ENCODE peak calls at places on chromosome 18, in ten cellular contexts. W is Peyer's patch; J is MM.1S; V is mucosa of descending colon; E is cardiac muscle cell; Q is endothelial cell of umbilical vein; L is heart right ventricle; R is GM23338; X is bronchial epithelial cell; D is effector memory CD4-positive, alpha-beta T cell. C is an unnamed sample.

GRCh38 chr18:75406491-75407445 is 20.7 kb downstream of the SMIM21 start:
- DNase-seq in Q (no peak), D (no peak), E (no peak), L (no peak), R (no peak), W (no peak), V (no peak), J (no peak), X (no peak), C (no peak)

GRCh38 chr18:35616074-35616473 is 34.5 kb downstream of the GALNT1 start:
- DNase-seq in W (no peak), X (peak; percentile 89), Q (no peak), D (no peak), J (no peak), R (no peak), L (no peak), E (no peak), V (no peak), C (no peak)

GRCh38 chr18:13455470-13455869 is 236.9 kb downstream of the LDLRAD4 start:
- DNase-seq in Q (no peak), E (no peak), R (no peak), V (no peak), X (no peak), J (no peak), W (no peak), D (no peak), L (no peak), C (no peak)

GRCh38 chr18:59270689-59271257 is 2.5 kb downstream of the RAX start:
- DNase-seq in X (no peak), L (no peak), J (no peak), E (no peak), R (peak; percentile 17), V (no peak), W (no peak), Q (no peak), D (no peak), C (no peak)

GRCh38 chr18:5463836-5464235 is 80.0 kb downstream of the EPB41L3 start:
- DNase-seq in W (no peak), X (no peak), Q (peak; percentile 55), L (no peak), V (no peak), E (no peak), R (no peak), D (no peak), J (no peak), C (no peak)

GRCh38 chr18:6624271-6624670 is 105.2 kb upstream of the ARHGAP28 start:
- DNase-seq in R (no peak), X (peak; percentile 71), D (no peak), V (no peak), E (no peak), Q (peak; percentile 63), W (no peak), L (no peak), J (no peak), C (no peak)

GRCh38 chr18:11994708-11995444 is 13.6 kb downstream of the IMPA2 start:
- DNase-seq in W (no peak), R (peak; percentile 83), D (no peak), J (no peak), Q (no peak), X (peak; percentile 44), L (no peak), E (no peak), V (peak; percentile 51), C (no peak)

GRCh38 chr18:10750386-10751035 is 224.7 kb downstream of the NAPG start:
- DNase-seq in D (no peak), Q (no peak), W (no peak), L (no peak), R (no peak), X (peak; percentile 22), E (no peak), V (no peak), J (no peak), C (no peak)

GRCh38 chr18:51731070-51731469 is 533.6 kb upstream of the MEX3C start:
- DNase-seq in E (no peak), V (no peak), Q (no peak), R (no peak), J (no peak), D (no peak), L (no peak), W (no peak), X (no peak), C (no peak)

GRCh38 chr18:51196811-51197660 is 445 bp downstream of the MEX3C start:
- DNase-seq in X (no peak), L (peak; percentile 74), R (peak; percentile 47), Q (peak; percentile 53), J (peak; percentile 39), E (peak; percentile 55), W (peak; percentile 79), D (peak; percentile 26), V (peak; percentile 83), C (no peak)

GRCh38 chr18:39521164-39521563 is 1955.6 kb upstream of the CELF4 start:
- DNase-seq in Q (no peak), L (no peak), D (no peak), J (no peak), V (no peak), E (no peak), X (peak; percentile 5), W (no peak), R (no peak), C (no peak)

GRCh38 chr18:65751145-65752085 is 603 bp downstream of the CDH7 start:
- DNase-seq in D (no peak), R (peak; percentile 81), X (no peak), J (no peak), Q (no peak), E (peak; percentile 9), L (no peak), V (no peak), W (peak; percentile 40), C (no peak)

GRCh38 chr18:39414009-39414700 is 1848.6 kb upstream of the CELF4 start:
- DNase-seq in E (no peak), Q (peak; percentile 86), J (peak; percentile 14), D (no peak), R (no peak), X (peak; percentile 96), V (no peak), L (no peak), W (no peak), C (no peak)

GRCh38 chr18:8734496-8734895 is 29.1 kb downstream of the MTCL1 start:
- DNase-seq in X (peak; percentile 71), W (no peak), J (no peak), L (no peak), E (no peak), V (no peak), Q (no peak), D (no peak), R (no peak), C (no peak)
- H3K36me3 ChIP-seq in X (peaks cover 2% of the 10 kb centered on the region), W (no peaks in the 10 kb centered on the region), J (no peaks in the 10 kb centered on the region), L (no peaks in the 10 kb centered on the region), E (no peaks in the 10 kb centered on the region), V (no peaks in the 10 kb centered on the region), Q (no peaks in the 10 kb centered on the region), D (no peaks in the 10 kb centered on the region), R (no peaks in the 10 kb centered on the region), C (no peaks in the 10 kb centered on the region)

GRCh38 chr18:79726721-79727120 is 47.1 kb downstream of the CTDP1 start:
- DNase-seq in L (no peak), R (no peak), X (no peak), W (no peak), J (no peak), Q (no peak), V (no peak), D (no peak), E (no peak), C (no peak)
- H3K36me3 ChIP-seq in L (peaks cover 79% of the 10 kb centered on the region), R (peaks cover 8% of the 10 kb centered on the region), X (peaks cover 19% of the 10 kb centered on the region), W (peaks cover 73% of the 10 kb centered on the region), J (peaks cover 47% of the 10 kb centered on the region), Q (peaks cover 18% of the 10 kb centered on the region), V (peaks cover 16% of the 10 kb centered on the region), D (peaks cover 71% of the 10 kb centered on the region), E (peaks cover 12% of the 10 kb centered on the region), C (peaks cover 18% of the 10 kb centered on the region)

DNA sequence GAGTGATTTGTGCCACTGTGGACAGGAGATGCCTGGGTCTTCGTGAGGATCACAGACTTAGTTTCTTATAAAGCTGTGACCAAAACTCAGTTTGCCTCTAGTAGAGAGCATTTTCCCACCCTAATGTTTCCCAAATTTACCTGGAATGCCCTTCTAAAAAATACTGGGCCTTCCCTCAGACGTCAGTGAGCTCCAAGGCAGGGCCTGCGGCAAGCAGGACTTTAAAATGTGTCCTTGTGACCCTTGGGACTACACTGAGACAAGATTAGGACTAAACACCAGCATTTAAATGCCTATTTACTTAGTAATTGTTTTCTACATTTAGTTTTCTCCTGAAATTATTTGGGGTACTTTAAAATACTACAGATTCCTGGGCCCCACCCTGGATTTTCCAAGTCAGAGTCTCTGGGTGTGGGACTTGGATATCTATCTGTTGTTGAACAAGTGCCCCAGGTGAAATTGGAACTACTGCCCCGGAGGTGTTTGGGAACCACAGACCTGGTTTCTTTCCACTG is 14.3 kb downstream of the GATA6 start:
- DNase-seq in W (no peak), E (no peak), R (no peak), V (no peak), X (no peak), Q (no peak), L (no peak), J (no peak), D (no peak), C (no peak)
- H3K36me3 ChIP-seq in W (peaks cover 22% of the 10 kb centered on the region), E (peaks cover 69% of the 10 kb centered on the region), R (no peaks in the 10 kb centered on the region), V (no peaks in the 10 kb centered on the region), X (peaks cover 2% of the 10 kb centered on the region), Q (peaks cover 7% of the 10 kb centered on the region), L (peaks cover 91% of the 10 kb centered on the region), J (no peaks in the 10 kb centered on the region), D (no peaks in the 10 kb centered on the region), C (no peaks in the 10 kb centered on the region)

DNA sequence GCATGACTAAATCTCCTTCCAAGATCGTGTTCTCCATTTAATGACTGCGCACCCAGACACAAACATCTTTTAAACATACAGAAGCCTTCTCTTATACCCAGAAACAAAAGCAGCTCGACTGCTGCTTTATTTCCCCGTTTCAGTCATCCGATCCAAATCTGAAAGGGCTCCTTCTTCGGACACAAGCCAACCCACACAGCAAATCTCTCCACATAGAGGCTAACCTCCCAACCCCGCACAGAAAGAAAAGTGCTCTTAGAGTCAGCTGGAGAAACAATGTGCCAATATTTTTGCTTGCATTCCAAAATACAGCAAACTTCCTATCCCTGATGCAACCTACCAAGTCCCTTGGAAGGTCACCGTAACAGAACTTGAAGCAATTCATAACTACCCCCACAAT is 29.1 kb downstream of the GAREM1 start:
- DNase-seq in D (no peak), L (no peak), W (no peak), E (no peak), X (peak; percentile 1), V (no peak), Q (no peak), J (no peak), R (no peak), C (no peak)
- H3K36me3 ChIP-seq in D (no peaks in the 10 kb centered on the region), L (no peaks in the 10 kb centered on the region), W (no peaks in the 10 kb centered on the region), E (no peaks in the 10 kb centered on the region), X (no peaks in the 10 kb centered on the region), V (no peaks in the 10 kb centered on the region), Q (no peaks in the 10 kb centered on the region), J (no peaks in the 10 kb centered on the region), R (no peaks in the 10 kb centered on the region), C (no peaks in the 10 kb centered on the region)

GRCh38 chr18:383135-383534 is 115.3 kb upstream of the THOC1 start:
- DNase-seq in V (no peak), J (no peak), X (no peak), W (no peak), R (no peak), Q (no peak), E (no peak), L (no peak), D (no peak), C (no peak)
- H3K36me3 ChIP-seq in V (no peaks in the 10 kb centered on the region), J (no peaks in the 10 kb centered on the region), X (no peaks in the 10 kb centered on the region), W (no peaks in the 10 kb centered on the region), R (no peaks in the 10 kb centered on the region), Q (no peaks in the 10 kb centered on the region), E (no peaks in the 10 kb centered on the region), L (no peaks in the 10 kb centered on the region), D (no peaks in the 10 kb centered on the region), C (no peaks in the 10 kb centered on the region)

C was measured in iPS DF 6.9.